ENCODE peak calls at places on chromosomes 1 and 21, in nine cellular contexts. J, M, A, K, S, Y, H, O and W are unnamed samples.

GRCh38 chr1:186958520-186958919 is 129.8 kb downstream of the PLA2G4A start:
- DNase-seq in M (no peak), A (no peak), J (no peak), K (peak; percentile 51), O (no peak), Y (no peak), S (no peak), H (no peak), W (no peak)

GRCh38 chr1:243273945-243274344 is 18.1 kb downstream of the SDCCAG8 start:
- DNase-seq in J (no peak), M (no peak), S (no peak), A (no peak), O (no peak), K (no peak), H (no peak), Y (no peak), W (no peak)

GRCh38 chr1:179547021-179547535 is 28.7 kb downstream of the NPHS2 start:
- DNase-seq in J (no peak), O (no peak), A (no peak), H (no peak), S (no peak), Y (no peak), K (no peak), M (no peak), W (no peak)

GRCh38 chr1:66705100-66705499 is 47.2 kb upstream of the DYNLT5 start:
- DNase-seq in K (peak; percentile 52), M (no peak), A (no peak), O (no peak), S (no peak), H (no peak), J (no peak), Y (no peak), W (peak; percentile 62)

GRCh38 chr1:91557826-91558225 is 57.2 kb downstream of the CDC7 start:
- DNase-seq in H (no peak), J (no peak), O (no peak), Y (no peak), M (no peak), A (no peak), K (no peak), S (no peak), W (no peak)

GRCh38 chr1:20903452-20903851 is 116.3 kb upstream of the HP1BP3 start:
- DNase-seq in Y (no peak), H (no peak), O (no peak), M (no peak), S (no peak), J (no peak), A (no peak), K (peak; percentile 5), W (no peak)

GRCh38 chr1:52159033-52159789 is 17.3 kb downstream of the ZFYVE9 start:
- DNase-seq in S (no peak), A (no peak), Y (no peak), M (no peak), J (no peak), O (no peak), K (peak; percentile 14), H (no peak), W (no peak)

GRCh38 chr1:12010751-12011570 is 8.3 kb upstream of the MIIP start:
- DNase-seq in H (no peak), S (no peak), A (no peak), O (no peak), K (no peak), M (no peak), J (no peak), Y (no peak), W (no peak)

GRCh38 chr21:36207577-36208320 is 51.1 kb downstream of the DOP1B start:
- DNase-seq in H (no peak), J (no peak), O (no peak), S (no peak), Y (no peak), M (no peak), K (peak; percentile 51), A (no peak), W (no peak)

DNA sequence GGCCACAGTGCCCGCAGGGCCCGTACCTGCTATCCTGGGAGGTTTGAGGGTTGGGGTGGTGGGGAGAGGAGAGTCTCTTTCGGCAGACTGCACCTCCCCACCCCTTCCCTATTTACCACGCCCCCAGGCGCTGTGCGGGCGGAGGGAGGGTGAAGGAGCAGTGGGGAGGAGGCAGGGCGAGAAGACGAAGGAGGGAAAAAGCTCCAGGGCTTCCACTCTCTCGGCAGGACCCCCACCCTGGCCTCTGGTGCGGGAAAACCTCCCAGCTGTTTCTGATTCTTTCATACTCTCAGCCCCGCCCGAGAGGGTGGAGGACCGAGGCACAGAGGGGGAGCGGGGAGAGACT is 896 bp upstream of the WNT2B start:
- DNase-seq in K (no peak), A (peak; percentile 65), O (no peak), Y (no peak), H (no peak), J (peak; percentile 28), M (no peak), S (no peak), W (no peak)
- H3K4me3 ChIP-seq in K (peak overlapping the region; percentile 43), A (peak overlapping the region; percentile 62), O (peak overlapping the region; percentile 40), Y (peak overlapping the region; percentile 78), H (no peak overlapping the region), J (peak overlapping the region; percentile 68), M (no peak overlapping the region), S (peak overlapping the region; percentile 52), W (peak overlapping the region; percentile 46)

GRCh38 chr1:115183711-115184259 is 94.5 kb upstream of the TSPAN2 start:
- DNase-seq in H (no peak), K (no peak), A (no peak), Y (no peak), S (no peak), O (peak; percentile 31), J (no peak), M (no peak), W (no peak)
- H3K36me3 ChIP-seq in H (no peaks in the 10 kb centered on the region), K (no peaks in the 10 kb centered on the region), A (no peaks in the 10 kb centered on the region), Y (no peaks in the 10 kb centered on the region), S (no peaks in the 10 kb centered on the region), O (no peaks in the 10 kb centered on the region), J (no peaks in the 10 kb centered on the region), M (no peaks in the 10 kb centered on the region), W (no peaks in the 10 kb centered on the region)

GRCh38 chr1:205377355-205377754 is 20.6 kb upstream of the KLHDC8A start:
- DNase-seq in K (no peak), H (no peak), A (no peak), S (no peak), J (no peak), M (no peak), Y (no peak), O (no peak), W (no peak)

GRCh38 chr1:205373022-205373421 is 16.3 kb upstream of the KLHDC8A start:
- DNase-seq in S (no peak), M (no peak), J (no peak), Y (no peak), A (no peak), H (no peak), K (no peak), O (no peak), W (no peak)

GRCh38 chr1:205374205-205375078 is 17.7 kb upstream of the KLHDC8A start:
- DNase-seq in O (no peak), H (no peak), Y (no peak), M (no peak), S (no peak), J (no peak), K (peak; percentile 76), A (no peak), W (peak; percentile 7)

GRCh38 chr1:205376739-205377138 is 20.0 kb upstream of the KLHDC8A start:
- DNase-seq in M (no peak), Y (no peak), H (no peak), K (no peak), O (no peak), A (no peak), J (no peak), S (no peak), W (no peak)

GRCh38 chr1:205375816-205376545 is 19.3 kb upstream of the KLHDC8A start:
- DNase-seq in K (peak; percentile 64), A (no peak), H (no peak), J (no peak), M (no peak), S (peak; percentile 44), O (no peak), Y (no peak), W (peak; percentile 10)
- H3K4me3 ChIP-seq in K (no peak overlapping the region), A (no peak overlapping the region), H (no peak overlapping the region), J (no peak overlapping the region), M (no peak overlapping the region), S (no peak overlapping the region), O (no peak overlapping the region), Y (no peak overlapping the region), W (no peak overlapping the region)

DNA sequence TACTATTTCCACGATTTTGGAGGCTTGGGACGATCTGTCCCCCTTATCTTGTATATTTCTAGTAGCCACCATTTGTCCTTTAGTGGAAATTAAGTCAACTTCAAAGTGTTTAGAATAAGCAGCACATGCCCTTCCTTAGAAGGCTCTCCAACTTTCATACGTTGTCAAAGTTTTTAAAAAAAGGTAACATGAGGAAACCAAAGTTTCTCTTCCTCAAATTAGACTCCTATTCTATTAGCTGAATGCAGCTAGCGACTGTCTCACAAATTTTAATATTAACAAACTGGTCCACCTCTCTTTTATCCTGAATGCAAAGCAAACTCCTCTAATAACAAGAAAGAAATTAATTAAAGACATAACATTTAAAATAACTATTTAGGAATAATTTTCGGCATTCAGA is 6.9 kb downstream of the C1orf174 start:
- DNase-seq in Y (no peak), S (no peak), K (no peak), M (no peak), O (no peak), A (no peak), H (no peak), J (no peak), W (no peak)
- H3K36me3 ChIP-seq in Y (peaks cover 22% of the 10 kb centered on the region), S (peaks cover 4% of the 10 kb centered on the region), K (peaks cover 29% of the 10 kb centered on the region), M (peaks cover 4% of the 10 kb centered on the region), O (peaks cover 35% of the 10 kb centered on the region), A (peaks cover 28% of the 10 kb centered on the region), H (no peaks in the 10 kb centered on the region), J (peaks cover 89% of the 10 kb centered on the region), W (peaks cover 13% of the 10 kb centered on the region)

GRCh38 chr1:167723707-167724323 is 2.0 kb downstream of the MPZL1 start:
- DNase-seq in K (no peak), O (no peak), M (no peak), S (no peak), J (peak; percentile 47), H (no peak), Y (no peak), A (no peak), W (no peak)
- H3K4me3 ChIP-seq in K (peak overlapping the region; percentile 15), O (peak overlapping the region; percentile 84), M (no peak overlapping the region), S (peak overlapping the region; percentile 16), J (peak overlapping the region; percentile 94), H (no peak overlapping the region), Y (no peak overlapping the region), A (peak overlapping the region; percentile 94), W (peak overlapping the region; percentile 91)

GRCh38 chr1:17028662-17029188 is 17.0 kb upstream of the ATP13A2 start:
- DNase-seq in Y (no peak), S (no peak), J (no peak), A (no peak), M (no peak), K (no peak), O (no peak), H (no peak), W (no peak)
- H3K36me3 ChIP-seq in Y (peaks cover 54% of the 10 kb centered on the region), S (peaks cover 20% of the 10 kb centered on the region), J (peaks cover 94% of the 10 kb centered on the region), A (peaks cover 75% of the 10 kb centered on the region), M (peaks cover 13% of the 10 kb centered on the region), K (peaks cover 47% of the 10 kb centered on the region), O (peaks cover 89% of the 10 kb centered on the region), H (peaks cover 4% of the 10 kb centered on the region), W (peaks cover 10% of the 10 kb centered on the region)

GRCh38 chr1:245575710-245576109 is 420.9 kb downstream of the KIF26B start:
- DNase-seq in O (no peak), A (peak; percentile 2), Y (no peak), K (no peak), M (no peak), H (no peak), J (no peak), S (no peak), W (no peak)
- H3K4me3 ChIP-seq in O (no peak overlapping the region), A (no peak overlapping the region), Y (no peak overlapping the region), K (no peak overlapping the region), M (no peak overlapping the region), H (no peak overlapping the region), J (no peak overlapping the region), S (no peak overlapping the region), W (no peak overlapping the region)